ENCODE peak calls at places on chromosome 3, in four cellular contexts. One of them, this sample, is unnamed.

GRCh38 chr3:124322966-124323365 is 331.0 kb upstream of the ROPN1 start:
- DNase-seq in SK-MEL-5: no peak
- DNase-seq in GM23248: no peak
- DNase-seq in activated CD8-positive, alpha-beta T cell treated with anti-CD3 and anti-CD28 coated beads, Interleukin-2, amount 10 ng/mL, durations not matched to agents 7 days and 5 days: no peak
- DNase-seq in this sample: no peak

GRCh38 chr3:23805881-23806321 is at the start of gene UBE2E1:
- DNase-seq in SK-MEL-5: peak
- DNase-seq in GM23248: peak
- DNase-seq in activated CD8-positive, alpha-beta T cell treated with anti-CD3 and anti-CD28 coated beads, Interleukin-2, amount 10 ng/mL, durations not matched to agents 7 days and 5 days: peak
- DNase-seq in this sample: peak

GRCh38 chr3:61247191-61247590 is 4.1 kb downstream of the FHIT start:
- DNase-seq in GM23248: no peak
- DNase-seq in SK-MEL-5: no peak
- DNase-seq in activated CD8-positive, alpha-beta T cell treated with anti-CD3 and anti-CD28 coated beads, Interleukin-2, amount 10 ng/mL, durations not matched to agents 7 days and 5 days: no peak
- DNase-seq in this sample: no peak

GRCh38 chr3:127803619-127804018 is 18.7 kb downstream of the MGLL start:
- DNase-seq in GM23248: peak
- DNase-seq in activated CD8-positive, alpha-beta T cell treated with anti-CD3 and anti-CD28 coated beads, Interleukin-2, amount 10 ng/mL, durations not matched to agents 7 days and 5 days: no peak
- DNase-seq in SK-MEL-5: no peak
- DNase-seq in this sample: no peak

GRCh38 chr3:29764603-29765254 is 483.9 kb downstream of the RBMS3 start:
- DNase-seq in SK-MEL-5: peak
- DNase-seq in activated CD8-positive, alpha-beta T cell treated with anti-CD3 and anti-CD28 coated beads, Interleukin-2, amount 10 ng/mL, durations not matched to agents 7 days and 5 days: no peak
- DNase-seq in GM23248: peak
- DNase-seq in this sample: peak

GRCh38 chr3:32147509-32147908 is 41.1 kb downstream of the GPD1L start:
- DNase-seq in activated CD8-positive, alpha-beta T cell treated with anti-CD3 and anti-CD28 coated beads, Interleukin-2, amount 10 ng/mL, durations not matched to agents 7 days and 5 days: no peak
- DNase-seq in SK-MEL-5: peak
- DNase-seq in GM23248: peak
- DNase-seq in this sample: no peak

GRCh38 chr3:46049093-46049492 is 21.8 kb upstream of the XCR1 start:
- DNase-seq in activated CD8-positive, alpha-beta T cell treated with anti-CD3 and anti-CD28 coated beads, Interleukin-2, amount 10 ng/mL, durations not matched to agents 7 days and 5 days: no peak
- DNase-seq in SK-MEL-5: no peak
- DNase-seq in GM23248: no peak
- DNase-seq in this sample: no peak

GRCh38 chr3:14227866-14228265 is 49.2 kb downstream of the LSM3 start:
- DNase-seq in SK-MEL-5: no peak
- DNase-seq in activated CD8-positive, alpha-beta T cell treated with anti-CD3 and anti-CD28 coated beads, Interleukin-2, amount 10 ng/mL, durations not matched to agents 7 days and 5 days: no peak
- DNase-seq in GM23248: peak
- DNase-seq in this sample: no peak

GRCh38 chr3:27722957-27723802 is 1.1 kb upstream of the EOMES start:
- DNase-seq in GM23248: peak
- DNase-seq in SK-MEL-5: no peak
- DNase-seq in activated CD8-positive, alpha-beta T cell treated with anti-CD3 and anti-CD28 coated beads, Interleukin-2, amount 10 ng/mL, durations not matched to agents 7 days and 5 days: no peak
- DNase-seq in this sample: no peak

GRCh38 chr3:197027151-197027895 is 2.3 kb downstream of the MELTF start:
- DNase-seq in SK-MEL-5: peak
- DNase-seq in activated CD8-positive, alpha-beta T cell treated with anti-CD3 and anti-CD28 coated beads, Interleukin-2, amount 10 ng/mL, durations not matched to agents 7 days and 5 days: no peak
- DNase-seq in GM23248: peak
- DNase-seq in this sample: no peak

GRCh38 chr3:45261333-45262110 is 35.4 kb upstream of the TMEM158 start:
- DNase-seq in SK-MEL-5: no peak
- DNase-seq in GM23248: no peak
- DNase-seq in activated CD8-positive, alpha-beta T cell treated with anti-CD3 and anti-CD28 coated beads, Interleukin-2, amount 10 ng/mL, durations not matched to agents 7 days and 5 days: no peak
- DNase-seq in this sample: no peak

GRCh38 chr3:187520027-187520945 is 149.9 kb downstream of the SST start:
- DNase-seq in GM23248: peak
- DNase-seq in SK-MEL-5: no peak
- DNase-seq in activated CD8-positive, alpha-beta T cell treated with anti-CD3 and anti-CD28 coated beads, Interleukin-2, amount 10 ng/mL, durations not matched to agents 7 days and 5 days: no peak
- DNase-seq in this sample: no peak

GRCh38 chr3:13509816-13510192 is 29.7 kb downstream of the HDAC11 start:
- DNase-seq in GM23248: no peak
- DNase-seq in SK-MEL-5: no peak
- DNase-seq in activated CD8-positive, alpha-beta T cell treated with anti-CD3 and anti-CD28 coated beads, Interleukin-2, amount 10 ng/mL, durations not matched to agents 7 days and 5 days: no peak
- DNase-seq in this sample: no peak

GRCh38 chr3:171458056-171458856 is 1.9 kb downstream of the TNIK start:
- DNase-seq in SK-MEL-5: no peak
- DNase-seq in GM23248: peak
- DNase-seq in activated CD8-positive, alpha-beta T cell treated with anti-CD3 and anti-CD28 coated beads, Interleukin-2, amount 10 ng/mL, durations not matched to agents 7 days and 5 days: peak
- DNase-seq in this sample: peak

GRCh38 chr3:155029941-155030340 is 50.2 kb upstream of the MME start:
- DNase-seq in GM23248: no peak
- DNase-seq in activated CD8-positive, alpha-beta T cell treated with anti-CD3 and anti-CD28 coated beads, Interleukin-2, amount 10 ng/mL, durations not matched to agents 7 days and 5 days: no peak
- DNase-seq in SK-MEL-5: no peak
- DNase-seq in this sample: no peak

GRCh38 chr3:154135511-154136173 is 14.5 kb downstream of the ARHGEF26 start:
- DNase-seq in SK-MEL-5: no peak
- DNase-seq in activated CD8-positive, alpha-beta T cell treated with anti-CD3 and anti-CD28 coated beads, Interleukin-2, amount 10 ng/mL, durations not matched to agents 7 days and 5 days: no peak
- DNase-seq in GM23248: no peak
- DNase-seq in this sample: no peak

GRCh38 chr3:192892981-192893827 is 24.5 kb downstream of the MB21D2 start:
- DNase-seq in GM23248: peak
- DNase-seq in SK-MEL-5: peak
- DNase-seq in activated CD8-positive, alpha-beta T cell treated with anti-CD3 and anti-CD28 coated beads, Interleukin-2, amount 10 ng/mL, durations not matched to agents 7 days and 5 days: peak
- DNase-seq in this sample: peak

GRCh38 chr3:23992051-23992628 is 47.1 kb downstream of the NR1D2 start:
- DNase-seq in SK-MEL-5: no peak
- DNase-seq in activated CD8-positive, alpha-beta T cell treated with anti-CD3 and anti-CD28 coated beads, Interleukin-2, amount 10 ng/mL, durations not matched to agents 7 days and 5 days: no peak
- DNase-seq in GM23248: peak
- DNase-seq in this sample: no peak

GRCh38 chr3:112090899-112091586 is 4.9 kb downstream of the C3orf52 start:
- DNase-seq in activated CD8-positive, alpha-beta T cell treated with anti-CD3 and anti-CD28 coated beads, Interleukin-2, amount 10 ng/mL, durations not matched to agents 7 days and 5 days: no peak
- DNase-seq in SK-MEL-5: no peak
- DNase-seq in GM23248: no peak
- DNase-seq in this sample: no peak

GRCh38 chr3:13686332-13686731 is 137.4 kb downstream of the FBLN2 start:
- DNase-seq in SK-MEL-5: peak
- DNase-seq in GM23248: no peak
- DNase-seq in activated CD8-positive, alpha-beta T cell treated with anti-CD3 and anti-CD28 coated beads, Interleukin-2, amount 10 ng/mL, durations not matched to agents 7 days and 5 days: no peak
- DNase-seq in this sample: no peak

GRCh38 chr3:12982619-12983101 is 90.6 kb downstream of the IQSEC1 start:
- DNase-seq in activated CD8-positive, alpha-beta T cell treated with anti-CD3 and anti-CD28 coated beads, Interleukin-2, amount 10 ng/mL, durations not matched to agents 7 days and 5 days: no peak
- DNase-seq in GM23248: no peak
- DNase-seq in SK-MEL-5: no peak
- DNase-seq in this sample: no peak

GRCh38 chr3:117408811-117409210 is 699.2 kb downstream of the TUSC7 start:
- DNase-seq in GM23248: peak
- DNase-seq in activated CD8-positive, alpha-beta T cell treated with anti-CD3 and anti-CD28 coated beads, Interleukin-2, amount 10 ng/mL, durations not matched to agents 7 days and 5 days: no peak
- DNase-seq in SK-MEL-5: no peak
- DNase-seq in this sample: no peak

GRCh38 chr3:132311860-132312259 is 5.3 kb upstream of the ACP3 start:
- DNase-seq in GM23248: peak
- DNase-seq in activated CD8-positive, alpha-beta T cell treated with anti-CD3 and anti-CD28 coated beads, Interleukin-2, amount 10 ng/mL, durations not matched to agents 7 days and 5 days: no peak
- DNase-seq in SK-MEL-5: no peak
- DNase-seq in this sample: no peak